ENCODE peak calls at places on chromosomes 16 and 17, in five cellular contexts. D is OCI-LY7, P is left lung, O is body of pancreas, G is esophagus muscularis mucosa. K is an unnamed sample.

GRCh38 chr17:20109121-20109520 is 100.0 kb downstream of the SPECC1 start:
- DNase-seq in D (no peak), P (no peak), O (no peak), G (no peak), K (no peak)

GRCh38 chr17:6775871-6776405 is at the start of gene FBXO39:
- DNase-seq in D (no peak), P (no peak), O (no peak), G (peak; percentile 74), K (no peak)

GRCh38 chr17:82924812-82925211 is 85.0 kb upstream of the ZNF750 start:
- DNase-seq in D (no peak), P (no peak), O (no peak), G (no peak), K (no peak)

GRCh38 chr16:72400257-72401078 is 228.5 kb upstream of the PMFBP1 start:
- DNase-seq in D (peak; percentile 60), P (no peak), O (peak; percentile 48), G (no peak), K (peak; percentile 66)

GRCh38 chr17:39212200-39212810 is 12.2 kb downstream of the RPL19 start:
- DNase-seq in D (no peak), P (no peak), O (no peak), G (no peak), K (no peak)

GRCh38 chr17:76532072-76532651 is 5.3 kb downstream of the CYGB start:
- DNase-seq in D (no peak), P (no peak), O (no peak), G (no peak), K (no peak)

GRCh38 chr17:73592531-73592961 is 51.7 kb downstream of the SDK2 start:
- DNase-seq in D (no peak), P (no peak), O (no peak), G (no peak), K (peak; percentile 13)

GRCh38 chr17:27422601-27423000 is 33.6 kb upstream of the KSR1 start:
- DNase-seq in D (no peak), P (no peak), O (no peak), G (no peak), K (no peak)

GRCh38 chr16:19785512-19786130 is 67.5 kb downstream of the IQCK start:
- DNase-seq in D (no peak), P (no peak), O (no peak), G (no peak), K (peak; percentile 30)

GRCh38 chr17:40556884-40557414 is 8.3 kb downstream of the CCR7 start:
- DNase-seq in D (no peak), P (no peak), O (no peak), G (peak; percentile 87), K (no peak)

GRCh38 chr17:63317166-63317845 is 128.8 kb downstream of the CYB561 start:
- DNase-seq in D (no peak), P (no peak), O (no peak), G (no peak), K (no peak)

GRCh38 chr17:28665994-28666393 is 4.0 kb downstream of the SUPT6H start:
- DNase-seq in D (no peak), P (no peak), O (no peak), G (no peak), K (no peak)

GRCh38 chr17:68155692-68156091 is 92.2 kb upstream of the AMZ2 start:
- DNase-seq in D (no peak), P (no peak), O (no peak), G (no peak), K (no peak)

GRCh38 chr16:58011652-58012051 is 10.4 kb downstream of the USB1 start:
- DNase-seq in D (no peak), P (no peak), O (no peak), G (no peak), K (no peak)

GRCh38 chr17:8844229-8845218 is 22.9 kb downstream of the PIK3R6 start:
- DNase-seq in D (no peak), P (no peak), O (no peak), G (no peak), K (no peak)

GRCh38 chr16:81531415-81531814 is 86.8 kb downstream of the CMIP start:
- DNase-seq in D (no peak), P (peak; percentile 68), O (no peak), G (no peak), K (no peak)

GRCh38 chr16:85363881-85364280 is 249.2 kb upstream of the GSE1 start:
- DNase-seq in D (no peak), P (no peak), O (no peak), G (no peak), K (no peak)

DNA sequence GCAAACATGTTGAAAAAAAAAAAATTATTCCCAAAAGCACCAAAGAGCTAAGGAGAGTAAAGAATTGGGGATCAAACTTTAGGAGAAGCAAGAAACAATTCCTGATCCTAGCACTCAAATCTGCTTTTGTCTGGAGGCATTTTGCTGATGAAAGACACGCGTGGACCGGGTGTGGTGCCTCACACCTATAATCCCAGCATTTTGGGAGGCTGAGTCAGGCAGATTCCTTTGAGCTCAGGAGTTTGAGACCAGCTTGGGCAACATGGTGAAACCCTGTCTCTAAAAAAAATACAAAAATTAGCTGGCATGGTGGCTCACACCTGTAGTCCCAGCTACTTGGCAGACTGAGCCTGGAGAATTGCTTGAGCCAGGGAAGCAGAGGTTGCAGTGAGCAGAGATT is 35.4 kb downstream of the ZFP90 start:
- DNase-seq in D (no peak), P (no peak), O (no peak), G (no peak), K (no peak)
- H3K9me3 ChIP-seq in D (peaks cover 14% of the 10 kb centered on the region), P (no peaks in the 10 kb centered on the region), O (no peaks in the 10 kb centered on the region), G (peaks cover 90% of the 10 kb centered on the region), K (peaks cover 98% of the 10 kb centered on the region)

GRCh38 chr17:42251115-42251514 is 25.1 kb downstream of the STAT5B start:
- DNase-seq in D (no peak), P (no peak), O (no peak), G (no peak), K (no peak)
- TF ChIP-seq CTCF in D (peak; percentile 64), P (no peak), O (peak; percentile 15), G (peak; percentile 41), K (no peak)

DNA sequence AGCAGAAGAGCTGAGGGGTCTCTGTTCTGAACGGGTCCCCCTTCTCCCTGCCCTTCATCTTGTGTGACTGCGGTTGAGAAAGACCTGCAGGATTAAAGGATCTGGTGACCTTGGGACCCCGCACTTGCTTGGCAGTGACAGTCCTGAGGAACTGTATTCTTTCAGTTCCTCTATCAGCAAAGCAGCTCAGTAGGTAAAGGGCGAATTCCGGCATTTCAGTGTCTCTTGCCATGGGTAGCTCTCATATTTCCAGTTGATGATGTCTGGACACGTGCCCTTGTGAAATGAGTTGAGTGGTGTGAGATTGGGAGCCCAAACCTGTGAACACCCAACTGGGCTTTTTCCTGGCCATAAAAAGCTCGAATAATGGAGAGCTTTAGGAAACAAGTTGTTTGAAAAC is 135.7 kb downstream of the PRKCA start:
- DNase-seq in D (peak; percentile 53), P (no peak), O (no peak), G (no peak), K (no peak)
- H3K4me3 ChIP-seq in D (no peak overlapping the region), P (no peak overlapping the region), O (no peak overlapping the region), G (no peak overlapping the region), K (no peak overlapping the region)

GRCh38 chr16:35746281-35746962 is 2287.0 kb downstream of the TP53TG3F start:
- DNase-seq in D (no peak), P (no peak), O (no peak), G (peak; percentile 86), K (no peak)
- H3K9me3 ChIP-seq in D (no peaks in the 10 kb centered on the region), P (no peaks in the 10 kb centered on the region), O (no peaks in the 10 kb centered on the region), G (peaks cover 40% of the 10 kb centered on the region), K (peaks cover 73% of the 10 kb centered on the region)

DNA sequence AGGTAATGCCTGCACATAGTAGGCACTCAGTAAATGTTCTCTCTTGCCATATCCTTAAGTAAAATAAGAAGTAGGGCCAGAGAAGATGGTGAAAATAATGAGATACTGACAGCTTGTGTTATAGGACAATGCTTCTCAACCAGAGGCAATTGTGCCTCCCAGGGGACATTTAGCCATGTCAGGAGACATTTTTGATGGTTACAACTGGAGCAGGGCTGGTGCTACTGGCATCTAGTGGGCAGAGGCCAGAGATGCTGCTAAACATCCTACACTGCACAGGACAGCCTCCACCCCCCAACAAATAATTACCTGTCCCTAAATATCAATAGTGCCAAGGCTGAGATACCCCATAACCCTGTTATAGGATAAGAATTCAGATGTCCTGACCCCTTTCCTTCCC is 1.7 kb downstream of the RAD51D start:
- DNase-seq in D (peak; percentile 63), P (no peak), O (no peak), G (no peak), K (no peak)
- TF ChIP-seq CTCF in D (peak; percentile 69), P (no peak), O (no peak), G (no peak), K (no peak)

DNA sequence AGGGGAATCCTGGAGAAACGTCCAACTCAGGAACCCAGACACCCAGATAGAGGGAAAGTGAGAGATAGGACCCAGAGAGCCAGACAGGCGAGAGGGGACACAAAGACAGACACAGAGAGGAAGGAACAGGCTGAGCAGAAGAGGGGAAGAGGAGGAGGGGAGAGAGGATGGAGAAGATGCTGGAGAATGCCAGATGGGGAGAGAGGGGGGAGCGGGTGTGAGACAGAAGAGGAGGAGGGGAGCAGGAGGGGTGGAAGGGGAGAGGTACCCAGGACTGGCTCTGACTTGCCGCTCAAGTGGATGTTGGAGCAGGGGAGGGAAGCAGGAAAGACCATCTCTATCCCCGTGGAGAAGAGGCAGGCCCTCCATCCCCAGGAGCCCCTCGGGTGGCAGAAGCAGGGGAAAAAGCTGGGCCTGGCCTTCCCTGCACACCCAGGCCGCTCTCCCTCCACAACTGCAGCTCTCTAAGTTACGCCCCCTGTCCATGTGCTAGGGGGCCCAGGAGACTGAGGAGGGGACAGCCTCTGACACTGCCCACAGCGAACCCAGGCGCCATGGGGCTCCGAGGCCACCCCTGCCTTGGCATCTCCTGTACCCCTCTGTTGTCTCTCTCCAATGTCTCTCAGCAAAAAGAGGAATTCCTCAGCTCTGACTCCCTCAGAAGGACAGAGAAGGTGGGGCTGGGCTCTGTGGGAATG is 4.8 kb downstream of the PPP1R9B start:
- DNase-seq in D (no peak), P (no peak), O (no peak), G (no peak), K (no peak)
- H3K4me3 ChIP-seq in D (peak overlapping the region; percentile 89), P (peak overlapping the region; percentile 98), O (no peak overlapping the region), G (peak overlapping the region; percentile 76), K (no peak overlapping the region)